ENCODE peak calls at places on chromosomes 16 and 17, in four cellular contexts. H is stimulated activated CD4-positive, alpha-beta T cell treated with anti-CD3 and anti-CD28 coated beads, Interleukin-1b, Interleukin-23, amount 100 ng/mL, for 24 hours; T is uterus; O is activated T-cell treated with anti-CD3 and anti-CD28 coated beads for 1 hour. L is an unnamed sample.

GRCh38 chr16:56245197-56245596 is 53.9 kb downstream of the GNAO1 start:
- DNase-seq in O (no peak), H (no peak), T (no peak), L (no peak)

GRCh38 chr17:60158751-60159478 is 9.1 kb downstream of the CA4 start:
- DNase-seq in O (no peak), T (no peak), H (no peak), L (no peak)

GRCh38 chr16:31214705-31215286 is 877 bp downstream of the TRIM72 start:
- DNase-seq in H (no peak), O (no peak), T (no peak), L (no peak)

GRCh38 chr16:629289-630023 is 1.3 kb upstream of the WFIKKN1 start:
- DNase-seq in H (no peak), T (peak; percentile 23), O (no peak), L (no peak)

GRCh38 chr16:56691885-56692284 is 9.6 kb downstream of the MT1X start:
- DNase-seq in O (no peak), H (no peak), T (no peak), L (no peak)

GRCh38 chr17:42525221-42525620 is 10.8 kb upstream of the NAGLU start:
- DNase-seq in T (peak; percentile 10), O (no peak), H (no peak), L (no peak)

GRCh38 chr16:85963746-85964370 is 64.9 kb downstream of the IRF8 start:
- DNase-seq in O (no peak), T (peak; percentile 44), H (no peak), L (no peak)

GRCh38 chr16:77191259-77191969 is 424 bp downstream of the MON1B start:
- DNase-seq in O (no peak), H (no peak), T (peak; percentile 34), L (no peak)

GRCh38 chr17:58187675-58188074 is 4.9 kb upstream of the EPX start:
- DNase-seq in T (no peak), H (no peak), O (no peak), L (no peak)

GRCh38 chr17:32007463-32008298 is 498 bp downstream of the LRRC37B start:
- DNase-seq in H (peak; percentile 15), T (peak; percentile 27), O (peak; percentile 5), L (no peak)

GRCh38 chr16:69610356-69610755 is 44.6 kb downstream of the NFAT5 start:
- DNase-seq in O (no peak), H (no peak), T (no peak), L (no peak)

GRCh38 chr17:12987120-12987519 is 30.7 kb downstream of the ELAC2 start:
- DNase-seq in T (no peak), O (no peak), H (no peak), L (no peak)

GRCh38 chr17:17386143-17386800 is 83.1 kb downstream of the NT5M start:
- DNase-seq in T (no peak), O (no peak), H (no peak), L (no peak)

GRCh38 chr16:23879735-23880373 is 44.1 kb downstream of the PRKCB start:
- DNase-seq in H (no peak), O (no peak), T (no peak), L (no peak)

GRCh38 chr17:7196651-7197050 is 17.5 kb upstream of the ASGR1 start:
- DNase-seq in T (no peak), H (no peak), O (no peak), L (no peak)

GRCh38 chr16:9049241-9049640 is 42.2 kb upstream of the HAPSTR1 start:
- DNase-seq in T (no peak), H (no peak), O (no peak), L (no peak)

GRCh38 chr17:45147102-45147580 is 1.1 kb upstream of the HEXIM1 start:
- DNase-seq in T (no peak), O (no peak), H (no peak), L (peak; percentile 86)

GRCh38 chr17:18246880-18247612 is 11.5 kb downstream of the FLII start:
- DNase-seq in H (no peak), O (no peak), T (peak; percentile 57), L (no peak)

GRCh38 chr17:77803726-77804125 is 154.8 kb upstream of the TNRC6C start:
- DNase-seq in O (no peak), H (no peak), T (no peak), L (no peak)

GRCh38 chr16:9557713-9558112 is 466.3 kb downstream of the HAPSTR1 start:
- DNase-seq in O (no peak), H (no peak), T (no peak), L (no peak)

GRCh38 chr17:9032583-9032982 is 11.3 kb downstream of the NTN1 start:
- DNase-seq in T (no peak), H (no peak), O (no peak), L (no peak)

GRCh38 chr16:60230666-60231065 is 1496.5 kb upstream of the GOT2 start:
- DNase-seq in T (no peak), O (no peak), H (no peak), L (no peak)

GRCh38 chr17:49494937-49495841 is at the start of gene NGFR:
- DNase-seq in O (peak; percentile 30), H (no peak), T (peak; percentile 74), L (no peak)